ENCODE peak calls at places on chromosomes 13 and 19, in four cellular contexts. One of them, this sample, is unnamed.

GRCh38 chr19:17942181-17942580 is 9.4 kb downstream of the CCDC124 start:
- DNase-seq in K562: no peak
- DNase-seq in HepG2: no peak
- DNase-seq in GM12878: no peak
- DNase-seq in this sample: no peak

GRCh38 chr19:42075364-42075615 is 676 bp upstream of the ZNF574 start:
- DNase-seq in K562: no peak
- DNase-seq in HepG2: no peak
- DNase-seq in GM12878: no peak
- DNase-seq in this sample: no peak

GRCh38 chr19:16104722-16105121 is 7.0 kb upstream of the RAB8A start:
- DNase-seq in K562: no peak
- DNase-seq in HepG2: no peak
- DNase-seq in GM12878: no peak
- DNase-seq in this sample: no peak

GRCh38 chr19:3683866-3684816 is 16.1 kb downstream of the PIP5K1C start:
- DNase-seq in K562: peak
- DNase-seq in HepG2: no peak
- DNase-seq in GM12878: no peak
- DNase-seq in this sample: no peak

GRCh38 chr13:63843766-63844699 is 2428.4 kb upstream of the PCDH20 start:
- DNase-seq in K562: no peak
- DNase-seq in HepG2: no peak
- DNase-seq in GM12878: no peak
- DNase-seq in this sample: no peak

GRCh38 chr19:47707135-47707925 is 5.9 kb upstream of the EHD2 start:
- DNase-seq in K562: peak
- DNase-seq in HepG2: peak
- DNase-seq in GM12878: peak
- DNase-seq in this sample: peak

GRCh38 chr19:13095934-13096890 is 6.4 kb downstream of the LYL1 start:
- DNase-seq in K562: peak
- DNase-seq in HepG2: peak
- DNase-seq in GM12878: no peak
- DNase-seq in this sample: peak

GRCh38 chr13:111177081-111177711 is 62.1 kb downstream of the ARHGEF7 start:
- DNase-seq in K562: no peak
- DNase-seq in HepG2: no peak
- DNase-seq in GM12878: no peak
- DNase-seq in this sample: no peak

GRCh38 chr13:38941353-38941945 is 49.2 kb downstream of the STOML3 start:
- DNase-seq in K562: no peak
- DNase-seq in HepG2: no peak
- DNase-seq in GM12878: no peak
- DNase-seq in this sample: no peak

GRCh38 chr19:48136547-48136946 is 25.9 kb upstream of the PLA2G4C start:
- DNase-seq in K562: no peak
- DNase-seq in HepG2: no peak
- DNase-seq in GM12878: no peak
- DNase-seq in this sample: no peak

GRCh38 chr19:4326837-4327251 is 11.8 kb downstream of the STAP2 start:
- DNase-seq in K562: peak
- DNase-seq in HepG2: no peak
- DNase-seq in GM12878: no peak
- DNase-seq in this sample: no peak

GRCh38 chr19:16397791-16398529 is 73.3 kb downstream of the KLF2 start:
- DNase-seq in K562: no peak
- DNase-seq in HepG2: no peak
- DNase-seq in GM12878: no peak
- DNase-seq in this sample: no peak

GRCh38 chr13:113654591-113655357 is 3.2 kb downstream of the ATP4B start:
- DNase-seq in K562: no peak
- DNase-seq in HepG2: no peak
- DNase-seq in GM12878: no peak
- DNase-seq in this sample: no peak

GRCh38 chr13:39952244-39953233 is 297.1 kb downstream of the COG6 start:
- DNase-seq in K562: no peak
- DNase-seq in HepG2: no peak
- DNase-seq in GM12878: no peak
- DNase-seq in this sample: no peak

GRCh38 chr19:10193666-10194499 is 870 bp downstream of the DNMT1 start:
- DNase-seq in K562: peak
- DNase-seq in HepG2: peak
- DNase-seq in GM12878: no peak
- DNase-seq in this sample: peak

GRCh38 chr19:55172741-55173140 is 6.3 kb upstream of the DNAAF3 start:
- DNase-seq in K562: no peak
- DNase-seq in HepG2: no peak
- DNase-seq in GM12878: no peak
- DNase-seq in this sample: peak

GRCh38 chr13:40217675-40218074 is 448.8 kb downstream of the FOXO1 start:
- DNase-seq in K562: no peak
- DNase-seq in HepG2: no peak
- DNase-seq in GM12878: no peak
- DNase-seq in this sample: no peak

GRCh38 chr13:102380012-102380411 is 21.8 kb downstream of the FGF14 start:
- DNase-seq in K562: no peak
- DNase-seq in HepG2: no peak
- DNase-seq in GM12878: no peak
- DNase-seq in this sample: no peak

GRCh38 chr19:14182481-14182880 is 23.5 kb downstream of the ADGRL1 start:
- DNase-seq in K562: no peak
- DNase-seq in HepG2: no peak
- DNase-seq in GM12878: no peak
- DNase-seq in this sample: no peak

GRCh38 chr19:3690551-3691371 is 9.5 kb downstream of the PIP5K1C start:
- DNase-seq in K562: no peak
- DNase-seq in HepG2: no peak
- DNase-seq in GM12878: no peak
- DNase-seq in this sample: no peak

DNA sequence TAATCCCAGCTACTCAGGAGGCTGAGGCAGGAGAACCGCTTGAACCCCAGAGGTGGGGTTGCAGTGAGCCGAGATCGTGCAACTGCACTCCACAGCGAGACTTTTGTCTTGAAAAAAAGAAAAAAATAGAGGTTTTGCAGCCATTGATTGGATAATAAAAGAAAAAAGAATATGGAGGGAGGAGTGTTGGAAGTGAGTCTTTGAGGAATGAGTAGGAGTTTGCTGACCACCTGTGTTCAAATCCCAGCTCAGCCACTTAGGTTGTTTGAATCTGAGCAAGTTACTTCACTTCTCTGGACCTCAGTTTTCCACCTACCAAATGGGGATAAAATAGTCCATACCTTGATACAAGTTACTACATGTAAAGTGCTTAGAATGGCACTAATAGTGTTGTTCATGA is 6.2 kb downstream of the NRTN start:
- DNase-seq in K562: no peak
- DNase-seq in HepG2: no peak
- DNase-seq in GM12878: no peak
- DNase-seq in this sample: no peak
- TF ChIP-seq POLR2AphosphoS2 in K562: no peak
- TF ChIP-seq POLR2AphosphoS2 in HepG2: no peak
- TF ChIP-seq POLR2AphosphoS2 in GM12878: no peak
- TF ChIP-seq POLR2AphosphoS2 in this sample: no peak

GRCh38 chr13:99280166-99280565 is 22.0 kb upstream of the GPR18 start:
- DNase-seq in K562: no peak
- DNase-seq in HepG2: no peak
- DNase-seq in GM12878: no peak
- DNase-seq in this sample: no peak

GRCh38 chr13:99278843-99279242 is 20.7 kb upstream of the GPR18 start:
- DNase-seq in K562: no peak
- DNase-seq in HepG2: no peak
- DNase-seq in GM12878: no peak
- DNase-seq in this sample: no peak

GRCh38 chr13:99282264-99283231 is 24.4 kb upstream of the GPR18 start:
- DNase-seq in K562: no peak
- DNase-seq in HepG2: no peak
- DNase-seq in GM12878: no peak
- DNase-seq in this sample: no peak

GRCh38 chr13:99278199-99278598 is 20.0 kb upstream of the GPR18 start:
- DNase-seq in K562: no peak
- DNase-seq in HepG2: no peak
- DNase-seq in GM12878: no peak
- DNase-seq in this sample: no peak

DNA sequence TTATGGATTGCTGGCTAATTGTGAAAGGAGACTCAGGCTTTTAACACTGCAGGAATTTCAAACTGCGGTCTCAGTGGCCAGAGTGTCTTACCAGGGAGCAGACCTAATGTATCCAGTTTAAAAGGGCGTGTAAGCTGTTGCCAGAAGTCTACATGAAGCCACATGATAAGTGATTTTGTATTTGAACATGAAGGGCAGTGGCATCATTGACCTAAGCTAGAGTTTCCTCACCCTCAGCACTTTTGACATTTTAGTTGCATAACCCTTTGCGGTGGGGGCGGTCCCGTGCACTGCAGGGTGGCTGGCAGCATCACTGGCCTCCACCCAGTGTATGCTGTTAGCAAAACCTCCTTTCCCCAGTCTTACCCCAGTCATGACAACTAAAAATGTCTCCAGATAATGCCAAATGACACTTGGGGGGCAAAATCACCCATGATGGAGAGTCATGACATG is 23.7 kb upstream of the GPR18 start:
- DNase-seq in K562: no peak
- DNase-seq in HepG2: no peak
- DNase-seq in GM12878: no peak
- DNase-seq in this sample: no peak
- TF ChIP-seq POLR2AphosphoS2 in K562: no peak
- TF ChIP-seq POLR2AphosphoS2 in HepG2: no peak
- TF ChIP-seq POLR2AphosphoS2 in GM12878: no peak
- TF ChIP-seq POLR2AphosphoS2 in this sample: no peak

GRCh38 chr13:25232937-25233515 is 54.3 kb downstream of the MTMR6 start:
- DNase-seq in K562: peak
- DNase-seq in HepG2: peak
- DNase-seq in GM12878: no peak
- DNase-seq in this sample: peak
- TF ChIP-seq POLR2AphosphoS2 in K562: no peak
- TF ChIP-seq POLR2AphosphoS2 in HepG2: no peak
- TF ChIP-seq POLR2AphosphoS2 in GM12878: no peak
- TF ChIP-seq POLR2AphosphoS2 in this sample: no peak

GRCh38 chr19:45637890-45638667 is 1.1 kb downstream of the EML2 start:
- DNase-seq in K562: no peak
- DNase-seq in HepG2: no peak
- DNase-seq in GM12878: no peak
- DNase-seq in this sample: peak
- TF ChIP-seq POLR2AphosphoS2 in K562: no peak
- TF ChIP-seq POLR2AphosphoS2 in HepG2: no peak
- TF ChIP-seq POLR2AphosphoS2 in GM12878: no peak
- TF ChIP-seq POLR2AphosphoS2 in this sample: no peak

GRCh38 chr19:46573679-46574522 is 27.2 kb upstream of the CALM3 start:
- DNase-seq in K562: no peak
- DNase-seq in HepG2: peak
- DNase-seq in GM12878: no peak
- DNase-seq in this sample: no peak

GRCh38 chr19:46574533-46574932 is 26.6 kb upstream of the CALM3 start:
- DNase-seq in K562: no peak
- DNase-seq in HepG2: no peak
- DNase-seq in GM12878: no peak
- DNase-seq in this sample: no peak

GRCh38 chr19:46580247-46580646 is 20.9 kb upstream of the CALM3 start:
- DNase-seq in K562: no peak
- DNase-seq in HepG2: no peak
- DNase-seq in GM12878: no peak
- DNase-seq in this sample: no peak

GRCh38 chr19:46578450-46578849 is 22.7 kb upstream of the CALM3 start:
- DNase-seq in K562: no peak
- DNase-seq in HepG2: no peak
- DNase-seq in GM12878: no peak
- DNase-seq in this sample: no peak

DNA sequence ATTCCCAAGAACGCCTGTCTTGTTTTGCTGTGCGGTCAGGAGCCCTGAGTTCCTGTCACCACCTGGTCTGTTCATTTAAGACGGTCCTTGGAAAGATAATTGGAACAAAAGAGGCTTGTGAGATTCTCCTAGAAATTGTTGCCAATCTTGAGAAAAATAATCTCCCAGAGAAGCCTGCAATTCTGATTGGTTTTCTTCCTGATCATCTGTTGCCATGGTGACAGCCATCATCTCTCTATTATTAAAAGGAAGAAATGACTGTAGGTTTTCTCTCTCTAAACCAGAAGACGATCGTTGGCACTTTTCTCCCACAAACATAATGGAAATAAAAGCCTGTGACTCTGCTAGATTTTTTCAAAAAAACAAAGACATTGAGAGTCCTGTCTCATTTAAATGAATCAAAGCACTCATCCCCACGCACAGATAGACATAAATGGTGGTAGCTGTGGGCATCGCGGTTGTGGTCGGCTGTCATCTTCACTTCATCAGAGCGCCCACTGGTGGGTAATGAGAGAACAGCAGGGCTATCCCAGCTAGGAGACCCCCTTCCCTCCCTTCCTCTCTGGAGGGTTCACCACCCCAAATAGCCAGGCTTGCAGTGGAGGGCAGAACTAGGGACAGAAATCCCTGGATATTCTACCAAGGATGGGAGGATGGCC is 21.7 kb upstream of the CALM3 start:
- DNase-seq in K562: peak
- DNase-seq in HepG2: no peak
- DNase-seq in GM12878: no peak
- DNase-seq in this sample: peak
- TF ChIP-seq POLR2AphosphoS2 in K562: no peak
- TF ChIP-seq POLR2AphosphoS2 in HepG2: no peak
- TF ChIP-seq POLR2AphosphoS2 in GM12878: no peak
- TF ChIP-seq POLR2AphosphoS2 in this sample: no peak

GRCh38 chr19:29609636-29610035 is 3.6 kb downstream of the POP4 start:
- DNase-seq in K562: no peak
- DNase-seq in HepG2: no peak
- DNase-seq in GM12878: no peak
- DNase-seq in this sample: no peak

GRCh38 chr19:29612801-29613595 is 6.9 kb downstream of the POP4 start:
- DNase-seq in K562: no peak
- DNase-seq in HepG2: no peak
- DNase-seq in GM12878: no peak
- DNase-seq in this sample: no peak

GRCh38 chr19:29612121-29612520 is 6.0 kb downstream of the POP4 start:
- DNase-seq in K562: no peak
- DNase-seq in HepG2: no peak
- DNase-seq in GM12878: no peak
- DNase-seq in this sample: no peak

GRCh38 chr19:29610574-29611271 is 4.6 kb downstream of the POP4 start:
- DNase-seq in K562: peak
- DNase-seq in HepG2: peak
- DNase-seq in GM12878: peak
- DNase-seq in this sample: peak

DNA sequence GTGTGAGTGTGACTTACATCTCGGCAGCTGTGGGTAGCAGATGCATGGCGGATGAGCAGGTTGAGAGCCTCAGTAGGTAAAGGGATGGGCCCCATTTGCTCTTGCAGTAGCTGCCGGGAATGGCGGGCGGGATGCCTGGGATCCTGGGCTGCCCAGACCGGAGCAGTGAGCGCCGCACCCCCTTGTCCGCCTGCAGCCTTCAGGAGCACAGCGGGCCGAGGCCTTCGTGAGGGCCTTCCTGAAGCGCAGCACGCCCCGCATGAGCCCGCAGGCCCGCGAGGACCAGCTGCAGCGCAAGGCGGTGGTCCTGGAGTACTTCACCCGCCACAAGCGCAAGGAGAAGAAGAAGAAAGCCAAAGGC is 4.1 kb downstream of the POP4 start:
- DNase-seq in K562: no peak
- DNase-seq in HepG2: no peak
- DNase-seq in GM12878: no peak
- DNase-seq in this sample: no peak
- TF ChIP-seq POLR2AphosphoS2 in K562: no peak
- TF ChIP-seq POLR2AphosphoS2 in HepG2: no peak
- TF ChIP-seq POLR2AphosphoS2 in GM12878: no peak
- TF ChIP-seq POLR2AphosphoS2 in this sample: no peak

This sample was measured in A549.